ENCODE peak calls at places on chromosomes 16 and 17, in ten cellular contexts. One of them, this sample, is unnamed.

GRCh38 chr17:31561469-31562412 is 170.3 kb downstream of the RAB11FIP4 start:
- DNase-seq in AG09309: no peak
- DNase-seq in stimulated activated CD8-positive, alpha-beta memory T cell treated with anti-CD3 and anti-CD28 coated beads, Interleukin-12 subunit alpha, Interleukin-12 subunit beta, amount 100 ng/mL, for 4 hours: no peak
- DNase-seq in A549: no peak
- DNase-seq in nucleus accumbens: no peak
- DNase-seq in dorsolateral prefrontal cortex: no peak
- DNase-seq in AG10803: peak; percentile 60
- DNase-seq in HCT116: no peak
- DNase-seq in BJ: no peak
- DNase-seq in EL: peak; percentile 87
- DNase-seq in this sample: peak; percentile 84

GRCh38 chr16:73063284-73063733 is 15.4 kb upstream of the ZFHX3 start:
- DNase-seq in AG09309: no peak
- DNase-seq in stimulated activated CD8-positive, alpha-beta memory T cell treated with anti-CD3 and anti-CD28 coated beads, Interleukin-12 subunit alpha, Interleukin-12 subunit beta, amount 100 ng/mL, for 4 hours: no peak
- DNase-seq in A549: no peak
- DNase-seq in nucleus accumbens: no peak
- DNase-seq in dorsolateral prefrontal cortex: no peak
- DNase-seq in AG10803: no peak
- DNase-seq in HCT116: no peak
- DNase-seq in BJ: no peak
- DNase-seq in EL: no peak
- DNase-seq in this sample: no peak

GRCh38 chr17:79214940-79215604 is 140.4 kb downstream of the ENGASE start:
- DNase-seq in AG09309: no peak
- DNase-seq in stimulated activated CD8-positive, alpha-beta memory T cell treated with anti-CD3 and anti-CD28 coated beads, Interleukin-12 subunit alpha, Interleukin-12 subunit beta, amount 100 ng/mL, for 4 hours: no peak
- DNase-seq in A549: no peak
- DNase-seq in nucleus accumbens: no peak
- DNase-seq in dorsolateral prefrontal cortex: no peak
- DNase-seq in AG10803: no peak
- DNase-seq in HCT116: no peak
- DNase-seq in BJ: no peak
- DNase-seq in EL: no peak
- DNase-seq in this sample: no peak

GRCh38 chr17:22268214-22268911 is 576.0 kb downstream of the KCNJ18 start:
- DNase-seq in AG09309: no peak
- DNase-seq in stimulated activated CD8-positive, alpha-beta memory T cell treated with anti-CD3 and anti-CD28 coated beads, Interleukin-12 subunit alpha, Interleukin-12 subunit beta, amount 100 ng/mL, for 4 hours: no peak
- DNase-seq in A549: no peak
- DNase-seq in nucleus accumbens: no peak
- DNase-seq in dorsolateral prefrontal cortex: no peak
- DNase-seq in AG10803: no peak
- DNase-seq in HCT116: no peak
- DNase-seq in BJ: no peak
- DNase-seq in EL: no peak
- DNase-seq in this sample: no peak

GRCh38 chr16:84737658-84738057 is 37.9 kb downstream of the USP10 start:
- DNase-seq in AG09309: no peak
- DNase-seq in stimulated activated CD8-positive, alpha-beta memory T cell treated with anti-CD3 and anti-CD28 coated beads, Interleukin-12 subunit alpha, Interleukin-12 subunit beta, amount 100 ng/mL, for 4 hours: no peak
- DNase-seq in A549: no peak
- DNase-seq in nucleus accumbens: no peak
- DNase-seq in dorsolateral prefrontal cortex: no peak
- DNase-seq in AG10803: no peak
- DNase-seq in HCT116: no peak
- DNase-seq in BJ: no peak
- DNase-seq in EL: no peak
- DNase-seq in this sample: no peak

GRCh38 chr16:71449020-71449419 is 7.2 kb upstream of the TLE7 start:
- DNase-seq in AG09309: no peak
- DNase-seq in stimulated activated CD8-positive, alpha-beta memory T cell treated with anti-CD3 and anti-CD28 coated beads, Interleukin-12 subunit alpha, Interleukin-12 subunit beta, amount 100 ng/mL, for 4 hours: no peak
- DNase-seq in A549: no peak
- DNase-seq in nucleus accumbens: no peak
- DNase-seq in dorsolateral prefrontal cortex: no peak
- DNase-seq in AG10803: no peak
- DNase-seq in HCT116: no peak
- DNase-seq in BJ: no peak
- DNase-seq in EL: no peak
- DNase-seq in this sample: no peak

GRCh38 chr17:77924757-77925336 is 33.7 kb upstream of the TNRC6C start:
- DNase-seq in AG09309: no peak
- DNase-seq in stimulated activated CD8-positive, alpha-beta memory T cell treated with anti-CD3 and anti-CD28 coated beads, Interleukin-12 subunit alpha, Interleukin-12 subunit beta, amount 100 ng/mL, for 4 hours: no peak
- DNase-seq in A549: no peak
- DNase-seq in nucleus accumbens: no peak
- DNase-seq in dorsolateral prefrontal cortex: peak; percentile 36
- DNase-seq in AG10803: peak; percentile 9
- DNase-seq in HCT116: no peak
- DNase-seq in BJ: no peak
- DNase-seq in EL: no peak
- DNase-seq in this sample: no peak

GRCh38 chr16:31513884-31514283 is 5.7 kb upstream of the RUSF1 start:
- DNase-seq in AG09309: no peak
- DNase-seq in stimulated activated CD8-positive, alpha-beta memory T cell treated with anti-CD3 and anti-CD28 coated beads, Interleukin-12 subunit alpha, Interleukin-12 subunit beta, amount 100 ng/mL, for 4 hours: no peak
- DNase-seq in A549: no peak
- DNase-seq in nucleus accumbens: no peak
- DNase-seq in dorsolateral prefrontal cortex: no peak
- DNase-seq in AG10803: no peak
- DNase-seq in HCT116: no peak
- DNase-seq in BJ: no peak
- DNase-seq in EL: no peak
- DNase-seq in this sample: no peak

GRCh38 chr17:44083250-44083849 is 12.8 kb downstream of the G6PC3 start:
- DNase-seq in AG09309: no peak
- DNase-seq in stimulated activated CD8-positive, alpha-beta memory T cell treated with anti-CD3 and anti-CD28 coated beads, Interleukin-12 subunit alpha, Interleukin-12 subunit beta, amount 100 ng/mL, for 4 hours: no peak
- DNase-seq in A549: peak; percentile 87
- DNase-seq in nucleus accumbens: no peak
- DNase-seq in dorsolateral prefrontal cortex: no peak
- DNase-seq in AG10803: no peak
- DNase-seq in HCT116: peak; percentile 57
- DNase-seq in BJ: no peak
- DNase-seq in EL: no peak
- DNase-seq in this sample: no peak

GRCh38 chr16:15811778-15812750 is 44.8 kb downstream of the MYH11 start:
- DNase-seq in AG09309: peak; percentile 98
- DNase-seq in stimulated activated CD8-positive, alpha-beta memory T cell treated with anti-CD3 and anti-CD28 coated beads, Interleukin-12 subunit alpha, Interleukin-12 subunit beta, amount 100 ng/mL, for 4 hours: no peak
- DNase-seq in A549: no peak
- DNase-seq in nucleus accumbens: no peak
- DNase-seq in dorsolateral prefrontal cortex: no peak
- DNase-seq in AG10803: peak; percentile 97
- DNase-seq in HCT116: no peak
- DNase-seq in BJ: peak; percentile 98
- DNase-seq in EL: peak; percentile 90
- DNase-seq in this sample: peak; percentile 96

GRCh38 chr17:18040287-18040858 is 1.2 kb downstream of the GID4 start:
- DNase-seq in AG09309: no peak
- DNase-seq in stimulated activated CD8-positive, alpha-beta memory T cell treated with anti-CD3 and anti-CD28 coated beads, Interleukin-12 subunit alpha, Interleukin-12 subunit beta, amount 100 ng/mL, for 4 hours: no peak
- DNase-seq in A549: no peak
- DNase-seq in nucleus accumbens: no peak
- DNase-seq in dorsolateral prefrontal cortex: no peak
- DNase-seq in AG10803: no peak
- DNase-seq in HCT116: no peak
- DNase-seq in BJ: no peak
- DNase-seq in EL: peak; percentile 11
- DNase-seq in this sample: no peak

GRCh38 chr16:3363793-3364192 is 8.1 kb downstream of the OR2C1 start:
- DNase-seq in AG09309: no peak
- DNase-seq in stimulated activated CD8-positive, alpha-beta memory T cell treated with anti-CD3 and anti-CD28 coated beads, Interleukin-12 subunit alpha, Interleukin-12 subunit beta, amount 100 ng/mL, for 4 hours: no peak
- DNase-seq in A549: no peak
- DNase-seq in nucleus accumbens: no peak
- DNase-seq in dorsolateral prefrontal cortex: no peak
- DNase-seq in AG10803: no peak
- DNase-seq in HCT116: peak; percentile 22
- DNase-seq in BJ: no peak
- DNase-seq in EL: no peak
- DNase-seq in this sample: no peak

GRCh38 chr16:75559564-75560372 is 3.7 kb upstream of the TMEM231 start:
- DNase-seq in AG09309: no peak
- DNase-seq in stimulated activated CD8-positive, alpha-beta memory T cell treated with anti-CD3 and anti-CD28 coated beads, Interleukin-12 subunit alpha, Interleukin-12 subunit beta, amount 100 ng/mL, for 4 hours: no peak
- DNase-seq in A549: no peak
- DNase-seq in nucleus accumbens: no peak
- DNase-seq in dorsolateral prefrontal cortex: no peak
- DNase-seq in AG10803: peak; percentile 42
- DNase-seq in HCT116: no peak
- DNase-seq in BJ: no peak
- DNase-seq in EL: peak; percentile 19
- DNase-seq in this sample: no peak

GRCh38 chr17:44850612-44851011 is 2.9 kb downstream of the HIGD1B start:
- DNase-seq in AG09309: no peak
- DNase-seq in stimulated activated CD8-positive, alpha-beta memory T cell treated with anti-CD3 and anti-CD28 coated beads, Interleukin-12 subunit alpha, Interleukin-12 subunit beta, amount 100 ng/mL, for 4 hours: no peak
- DNase-seq in A549: no peak
- DNase-seq in nucleus accumbens: no peak
- DNase-seq in dorsolateral prefrontal cortex: no peak
- DNase-seq in AG10803: no peak
- DNase-seq in HCT116: no peak
- DNase-seq in BJ: no peak
- DNase-seq in EL: no peak
- DNase-seq in this sample: no peak

GRCh38 chr17:82865274-82865673 is 25.5 kb upstream of the ZNF750 start:
- DNase-seq in AG09309: no peak
- DNase-seq in stimulated activated CD8-positive, alpha-beta memory T cell treated with anti-CD3 and anti-CD28 coated beads, Interleukin-12 subunit alpha, Interleukin-12 subunit beta, amount 100 ng/mL, for 4 hours: no peak
- DNase-seq in A549: no peak
- DNase-seq in nucleus accumbens: no peak
- DNase-seq in dorsolateral prefrontal cortex: no peak
- DNase-seq in AG10803: no peak
- DNase-seq in HCT116: no peak
- DNase-seq in BJ: no peak
- DNase-seq in EL: no peak
- DNase-seq in this sample: no peak

GRCh38 chr16:22348296-22348695 is 26.1 kb downstream of the CDR2 start:
- DNase-seq in AG09309: no peak
- DNase-seq in stimulated activated CD8-positive, alpha-beta memory T cell treated with anti-CD3 and anti-CD28 coated beads, Interleukin-12 subunit alpha, Interleukin-12 subunit beta, amount 100 ng/mL, for 4 hours: no peak
- DNase-seq in A549: no peak
- DNase-seq in nucleus accumbens: no peak
- DNase-seq in dorsolateral prefrontal cortex: no peak
- DNase-seq in AG10803: no peak
- DNase-seq in HCT116: no peak
- DNase-seq in BJ: no peak
- DNase-seq in EL: peak; percentile 36
- DNase-seq in this sample: peak; percentile 72

GRCh38 chr16:31423241-31423640 is 4.9 kb downstream of the COX6A2 start:
- DNase-seq in AG09309: no peak
- DNase-seq in stimulated activated CD8-positive, alpha-beta memory T cell treated with anti-CD3 and anti-CD28 coated beads, Interleukin-12 subunit alpha, Interleukin-12 subunit beta, amount 100 ng/mL, for 4 hours: no peak
- DNase-seq in A549: no peak
- DNase-seq in nucleus accumbens: no peak
- DNase-seq in dorsolateral prefrontal cortex: no peak
- DNase-seq in AG10803: no peak
- DNase-seq in HCT116: no peak
- DNase-seq in BJ: no peak
- DNase-seq in EL: no peak
- DNase-seq in this sample: no peak

GRCh38 chr16:75273054-75273925 is 21.9 kb upstream of the BCAR1 start:
- DNase-seq in AG09309: no peak
- DNase-seq in stimulated activated CD8-positive, alpha-beta memory T cell treated with anti-CD3 and anti-CD28 coated beads, Interleukin-12 subunit alpha, Interleukin-12 subunit beta, amount 100 ng/mL, for 4 hours: no peak
- DNase-seq in A549: no peak
- DNase-seq in nucleus accumbens: no peak
- DNase-seq in dorsolateral prefrontal cortex: no peak
- DNase-seq in AG10803: no peak
- DNase-seq in HCT116: no peak
- DNase-seq in BJ: no peak
- DNase-seq in EL: peak; percentile 65
- DNase-seq in this sample: no peak

GRCh38 chr17:73906896-73907600 is 262.8 kb upstream of the SDK2 start:
- DNase-seq in AG09309: no peak
- DNase-seq in stimulated activated CD8-positive, alpha-beta memory T cell treated with anti-CD3 and anti-CD28 coated beads, Interleukin-12 subunit alpha, Interleukin-12 subunit beta, amount 100 ng/mL, for 4 hours: no peak
- DNase-seq in A549: no peak
- DNase-seq in nucleus accumbens: no peak
- DNase-seq in dorsolateral prefrontal cortex: no peak
- DNase-seq in AG10803: no peak
- DNase-seq in HCT116: no peak
- DNase-seq in BJ: no peak
- DNase-seq in EL: no peak
- DNase-seq in this sample: no peak